ENCODE peak calls at places on chromosomes 4 and X, in five cellular contexts. V is IMR-90; G is hippocampal formation; J is stimulated activated CD4-positive, alpha-beta T cell treated with anti-CD3 and anti-CD28 coated beads, Interleukin-2, amount 100 ng/mL, for 48 hours; X is HT-29. K is an unnamed sample.

GRCh38 chr4:140719022-140719421 is 37.2 kb downstream of the TBC1D9 start:
- DNase-seq in V (peak; percentile 72), G (no peak), J (no peak), X (no peak), K (no peak)

GRCh38 chr4:98232202-98232601 is 29.0 kb upstream of the RAP1GDS1 start:
- DNase-seq in V (peak; percentile 30), G (no peak), J (no peak), X (no peak), K (no peak)

GRCh38 chrX:103386332-103386731 is 10.0 kb downstream of the BEX3 start:
- DNase-seq in V (no peak), G (no peak), J (no peak), X (no peak), K (no peak)

GRCh38 chrX:327660-328126 is 9.1 kb upstream of the GTPBP6 start:
- DNase-seq in V (no peak), G (no peak), J (no peak), X (no peak), K (no peak)

GRCh38 chr4:25095756-25096552 is 64.3 kb downstream of the SEPSECS start:
- DNase-seq in V (no peak), G (no peak), J (no peak), X (no peak), K (no peak)

GRCh38 chr4:78901882-78902281 is 37.4 kb downstream of the PAQR3 start:
- DNase-seq in V (no peak), G (no peak), J (no peak), X (no peak), K (no peak)

GRCh38 chr4:129344058-129344457 is 248.1 kb downstream of the C4orf33 start:
- DNase-seq in V (peak; percentile 27), G (peak; percentile 11), J (no peak), X (peak; percentile 75), K (no peak)

GRCh38 chr4:15396157-15396800 is 31.6 kb upstream of the C1QTNF7 start:
- DNase-seq in V (peak; percentile 48), G (no peak), J (peak; percentile 53), X (peak; percentile 79), K (no peak)

GRCh38 chr4:30856795-30857564 is 136.8 kb downstream of the PCDH7 start:
- DNase-seq in V (no peak), G (no peak), J (no peak), X (no peak), K (no peak)

GRCh38 chrX:102833136-102833535 is 103.9 kb upstream of the RAB40AL start:
- DNase-seq in V (peak; percentile 41), G (no peak), J (no peak), X (no peak), K (no peak)

GRCh38 chr4:168550071-168550766 is 53.4 kb downstream of the PALLD start:
- DNase-seq in V (peak; percentile 31), G (no peak), J (no peak), X (no peak), K (no peak)

GRCh38 chr4:94127707-94128328 is 79.8 kb upstream of the SMARCAD1 start:
- DNase-seq in V (peak; percentile 29), G (no peak), J (no peak), X (peak; percentile 68), K (no peak)

K was measured in hypothalamus.